ENCODE peak calls at places on chromosomes 6 and 20, in six cellular contexts. One of them, this sample, is unnamed.
A peak's percentile ranks its signal among the peaks of the same experiment; 100 is the strongest.

GRCh38 chr6:29552512-29553051 is 7.0 kb downstream of the UBD start:
- DNase-seq in A549: peak; percentile 31
- DNase-seq in osteoblast: peak; percentile 91
- DNase-seq in ascending aorta: no peak
- DNase-seq in brain microvascular endothelial cell: peak; percentile 78
- DNase-seq in lower lobe of right lung: no peak
- DNase-seq in this sample: peak; percentile 79

GRCh38 chr6:136288566-136289326 is 900 bp downstream of the BCLAF1 start:
- DNase-seq in ascending aorta: peak; percentile 84
- DNase-seq in A549: peak; percentile 75
- DNase-seq in lower lobe of right lung: peak; percentile 88
- DNase-seq in brain microvascular endothelial cell: peak; percentile 97
- DNase-seq in osteoblast: peak; percentile 94
- DNase-seq in this sample: peak; percentile 91

GRCh38 chr6:26556263-26557070 is 18.3 kb downstream of the HMGN4 start:
- DNase-seq in ascending aorta: no peak
- DNase-seq in brain microvascular endothelial cell: peak; percentile 95
- DNase-seq in A549: peak; percentile 92
- DNase-seq in osteoblast: peak; percentile 95
- DNase-seq in lower lobe of right lung: no peak
- DNase-seq in this sample: peak; percentile 96

GRCh38 chr20:51447097-51447764 is 95.3 kb downstream of the NFATC2 start:
- DNase-seq in lower lobe of right lung: no peak
- DNase-seq in osteoblast: peak; percentile 94
- DNase-seq in ascending aorta: peak; percentile 33
- DNase-seq in brain microvascular endothelial cell: peak; percentile 95
- DNase-seq in A549: peak; percentile 77
- DNase-seq in this sample: peak; percentile 93

GRCh38 chr6:149483302-149483701 is 1.5 kb downstream of the ZC3H12D start:
- DNase-seq in osteoblast: no peak
- DNase-seq in lower lobe of right lung: no peak
- DNase-seq in A549: no peak
- DNase-seq in ascending aorta: no peak
- DNase-seq in brain microvascular endothelial cell: no peak
- DNase-seq in this sample: no peak

GRCh38 chr6:159701413-159701999 is 8.5 kb upstream of the SOD2 start:
- DNase-seq in A549: peak; percentile 61
- DNase-seq in osteoblast: peak; percentile 94
- DNase-seq in lower lobe of right lung: no peak
- DNase-seq in brain microvascular endothelial cell: peak; percentile 37
- DNase-seq in ascending aorta: no peak
- DNase-seq in this sample: peak; percentile 82

GRCh38 chr20:23143986-23144695 is 58.0 kb upstream of the CD93 start:
- DNase-seq in A549: no peak
- DNase-seq in brain microvascular endothelial cell: no peak
- DNase-seq in osteoblast: no peak
- DNase-seq in ascending aorta: no peak
- DNase-seq in lower lobe of right lung: no peak
- DNase-seq in this sample: no peak

GRCh38 chr6:135358907-135359459 is 138.6 kb downstream of the AHI1 start:
- DNase-seq in osteoblast: no peak
- DNase-seq in brain microvascular endothelial cell: no peak
- DNase-seq in A549: no peak
- DNase-seq in lower lobe of right lung: no peak
- DNase-seq in ascending aorta: no peak
- DNase-seq in this sample: peak; percentile 46

GRCh38 chr6:53353624-53354023 is 4.9 kb upstream of the ELOVL5 start:
- DNase-seq in brain microvascular endothelial cell: no peak
- DNase-seq in ascending aorta: no peak
- DNase-seq in lower lobe of right lung: no peak
- DNase-seq in A549: no peak
- DNase-seq in osteoblast: no peak
- DNase-seq in this sample: no peak

GRCh38 chr20:33791959-33792597 is 19.1 kb upstream of the CHMP4B start:
- DNase-seq in brain microvascular endothelial cell: peak; percentile 60
- DNase-seq in ascending aorta: no peak
- DNase-seq in osteoblast: peak; percentile 89
- DNase-seq in A549: peak; percentile 40
- DNase-seq in lower lobe of right lung: peak; percentile 66
- DNase-seq in this sample: peak; percentile 71

GRCh38 chr20:57552471-57552870 is 8.4 kb upstream of the PCK1 start:
- DNase-seq in A549: no peak
- DNase-seq in ascending aorta: no peak
- DNase-seq in brain microvascular endothelial cell: no peak
- DNase-seq in osteoblast: no peak
- DNase-seq in lower lobe of right lung: no peak
- DNase-seq in this sample: no peak

GRCh38 chr6:91812596-91813274 is 1225.9 kb upstream of the MAP3K7 start:
- DNase-seq in ascending aorta: no peak
- DNase-seq in lower lobe of right lung: no peak
- DNase-seq in osteoblast: no peak
- DNase-seq in A549: no peak
- DNase-seq in brain microvascular endothelial cell: no peak
- DNase-seq in this sample: peak; percentile 19

GRCh38 chr20:32012159-32012682 is 2.0 kb downstream of the CCM2L start:
- DNase-seq in osteoblast: no peak
- DNase-seq in A549: no peak
- DNase-seq in ascending aorta: no peak
- DNase-seq in lower lobe of right lung: peak; percentile 9
- DNase-seq in brain microvascular endothelial cell: no peak
- DNase-seq in this sample: no peak

GRCh38 chr6:40907198-40907701 is 131.8 kb downstream of the UNC5CL start:
- DNase-seq in A549: peak; percentile 92
- DNase-seq in ascending aorta: no peak
- DNase-seq in brain microvascular endothelial cell: no peak
- DNase-seq in osteoblast: no peak
- DNase-seq in lower lobe of right lung: no peak
- DNase-seq in this sample: peak; percentile 66

GRCh38 chr6:108578595-108579038 is 17.9 kb downstream of the FOXO3 start:
- DNase-seq in lower lobe of right lung: no peak
- DNase-seq in osteoblast: peak; percentile 78
- DNase-seq in brain microvascular endothelial cell: peak; percentile 93
- DNase-seq in A549: no peak
- DNase-seq in ascending aorta: no peak
- DNase-seq in this sample: peak; percentile 74

GRCh38 chr6:127999032-127999431 is 98.2 kb upstream of the THEMIS start:
- DNase-seq in brain microvascular endothelial cell: no peak
- DNase-seq in A549: no peak
- DNase-seq in osteoblast: no peak
- DNase-seq in lower lobe of right lung: no peak
- DNase-seq in ascending aorta: no peak
- DNase-seq in this sample: no peak

GRCh38 chr6:45896783-45897441 is 118.7 kb downstream of the CLIC5 start:
- DNase-seq in ascending aorta: no peak
- DNase-seq in osteoblast: no peak
- DNase-seq in A549: no peak
- DNase-seq in lower lobe of right lung: peak; percentile 47
- DNase-seq in brain microvascular endothelial cell: no peak
- DNase-seq in this sample: peak; percentile 57

GRCh38 chr20:25282034-25282781 is 34.3 kb downstream of the PYGB start:
- DNase-seq in lower lobe of right lung: peak; percentile 34
- DNase-seq in A549: no peak
- DNase-seq in osteoblast: peak; percentile 82
- DNase-seq in brain microvascular endothelial cell: no peak
- DNase-seq in ascending aorta: no peak
- DNase-seq in this sample: no peak

GRCh38 chr6:142773324-142773723 is 171.7 kb downstream of the HIVEP2 start:
- DNase-seq in A549: no peak
- DNase-seq in lower lobe of right lung: no peak
- DNase-seq in ascending aorta: no peak
- DNase-seq in osteoblast: no peak
- DNase-seq in brain microvascular endothelial cell: no peak
- DNase-seq in this sample: no peak

GRCh38 chr20:51462566-51463276 is 79.8 kb downstream of the NFATC2 start:
- DNase-seq in osteoblast: peak; percentile 90
- DNase-seq in lower lobe of right lung: peak; percentile 56
- DNase-seq in A549: no peak
- DNase-seq in ascending aorta: no peak
- DNase-seq in brain microvascular endothelial cell: peak; percentile 62
- DNase-seq in this sample: peak; percentile 54

GRCh38 chr6:108193835-108194234 is 28.0 kb downstream of the NR2E1 start:
- DNase-seq in osteoblast: no peak
- DNase-seq in ascending aorta: no peak
- DNase-seq in lower lobe of right lung: no peak
- DNase-seq in brain microvascular endothelial cell: no peak
- DNase-seq in A549: no peak
- DNase-seq in this sample: no peak

GRCh38 chr20:1868856-1869255 is 26.4 kb upstream of the SIRPA start:
- DNase-seq in lower lobe of right lung: no peak
- DNase-seq in ascending aorta: no peak
- DNase-seq in brain microvascular endothelial cell: no peak
- DNase-seq in osteoblast: no peak
- DNase-seq in A549: no peak
- DNase-seq in this sample: no peak

GRCh38 chr6:126302191-126302590 is 37.7 kb upstream of the CENPW start:
- DNase-seq in ascending aorta: no peak
- DNase-seq in A549: no peak
- DNase-seq in osteoblast: no peak
- DNase-seq in lower lobe of right lung: no peak
- DNase-seq in brain microvascular endothelial cell: no peak
- DNase-seq in this sample: peak; percentile 43
- H3K4me3 ChIP-seq in ascending aorta: no peak overlapping the region
- H3K4me3 ChIP-seq in A549: no peak overlapping the region
- H3K4me3 ChIP-seq in osteoblast: no peak overlapping the region
- H3K4me3 ChIP-seq in lower lobe of right lung: no peak overlapping the region
- H3K4me3 ChIP-seq in brain microvascular endothelial cell: no peak overlapping the region
- H3K4me3 ChIP-seq in this sample: no peak overlapping the region

DNA sequence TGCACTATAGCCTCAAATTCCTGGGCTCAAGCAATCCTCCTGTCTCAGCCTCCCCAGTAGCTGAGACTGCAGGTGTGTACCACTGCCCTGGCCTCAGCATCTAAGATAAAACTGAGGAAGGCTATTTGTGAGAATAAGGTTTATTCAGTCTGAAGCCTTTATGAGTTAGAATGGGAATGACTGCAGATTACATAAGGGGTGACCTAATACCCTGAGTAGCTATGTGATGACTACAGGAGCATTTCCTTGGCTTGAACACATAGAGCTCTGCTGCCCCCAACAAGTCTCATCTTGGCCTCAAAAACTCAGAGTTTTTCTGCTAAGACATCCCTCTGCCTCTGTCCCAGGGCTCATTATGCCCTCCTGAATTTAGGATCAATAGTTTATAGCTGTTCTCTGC is 7.6 kb downstream of the GSS start:
- DNase-seq in osteoblast: peak; percentile 91
- DNase-seq in ascending aorta: no peak
- DNase-seq in lower lobe of right lung: no peak
- DNase-seq in brain microvascular endothelial cell: peak; percentile 36
- DNase-seq in A549: no peak
- DNase-seq in this sample: peak; percentile 90
- TF ChIP-seq CTCF in osteoblast: peak; percentile 43
- TF ChIP-seq CTCF in ascending aorta: peak; percentile 7
- TF ChIP-seq CTCF in lower lobe of right lung: no peak
- TF ChIP-seq CTCF in brain microvascular endothelial cell: no peak
- TF ChIP-seq CTCF in A549: no peak
- TF ChIP-seq CTCF in this sample: no peak

DNA sequence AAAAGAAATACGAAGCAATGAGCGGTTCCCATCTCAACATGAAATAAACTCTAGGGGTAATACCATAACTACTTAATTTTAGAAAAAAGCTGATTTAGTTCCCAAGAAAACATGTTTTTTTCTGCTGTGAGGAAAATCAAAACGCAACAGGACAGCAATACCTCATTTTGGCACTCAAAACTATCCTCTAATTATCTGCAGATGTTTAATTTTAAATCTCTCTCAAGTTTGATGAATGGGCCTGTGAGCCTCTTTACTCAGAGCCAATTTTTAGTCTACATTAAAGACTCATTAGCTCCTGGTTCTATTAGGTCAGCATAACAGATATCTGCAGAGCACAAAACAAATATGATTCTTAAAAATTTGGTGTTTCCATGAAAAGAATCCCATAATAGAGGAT is 28.1 kb downstream of the RNF24 start:
- DNase-seq in A549: no peak
- DNase-seq in osteoblast: no peak
- DNase-seq in ascending aorta: no peak
- DNase-seq in lower lobe of right lung: no peak
- DNase-seq in brain microvascular endothelial cell: no peak
- DNase-seq in this sample: peak; percentile 28
- H3K4me3 ChIP-seq in A549: no peak overlapping the region
- H3K4me3 ChIP-seq in osteoblast: no peak overlapping the region
- H3K4me3 ChIP-seq in ascending aorta: no peak overlapping the region
- H3K4me3 ChIP-seq in lower lobe of right lung: no peak overlapping the region
- H3K4me3 ChIP-seq in brain microvascular endothelial cell: no peak overlapping the region
- H3K4me3 ChIP-seq in this sample: no peak overlapping the region

GRCh38 chr6:62039602-62040001 is 246.4 kb downstream of the KHDRBS2 start:
- DNase-seq in brain microvascular endothelial cell: no peak
- DNase-seq in ascending aorta: no peak
- DNase-seq in lower lobe of right lung: no peak
- DNase-seq in A549: no peak
- DNase-seq in osteoblast: no peak
- DNase-seq in this sample: no peak

GRCh38 chr6:62035952-62036351 is 250.1 kb downstream of the KHDRBS2 start:
- DNase-seq in osteoblast: no peak
- DNase-seq in lower lobe of right lung: no peak
- DNase-seq in A549: no peak
- DNase-seq in brain microvascular endothelial cell: no peak
- DNase-seq in ascending aorta: no peak
- DNase-seq in this sample: no peak
- TF ChIP-seq CTCF in osteoblast: no peak
- TF ChIP-seq CTCF in lower lobe of right lung: no peak
- TF ChIP-seq CTCF in A549: no peak
- TF ChIP-seq CTCF in brain microvascular endothelial cell: no peak
- TF ChIP-seq CTCF in ascending aorta: no peak
- TF ChIP-seq CTCF in this sample: no peak

GRCh38 chr20:60046860-60047259 is 88.6 kb downstream of the CDH26 start:
- DNase-seq in lower lobe of right lung: no peak
- DNase-seq in brain microvascular endothelial cell: no peak
- DNase-seq in A549: no peak
- DNase-seq in osteoblast: no peak
- DNase-seq in ascending aorta: no peak
- DNase-seq in this sample: no peak

GRCh38 chr20:60049601-60050000 is 91.4 kb downstream of the CDH26 start:
- DNase-seq in A549: no peak
- DNase-seq in lower lobe of right lung: no peak
- DNase-seq in ascending aorta: no peak
- DNase-seq in osteoblast: no peak
- DNase-seq in brain microvascular endothelial cell: no peak
- DNase-seq in this sample: peak; percentile 30

GRCh38 chr20:60046011-60046413 is 87.8 kb downstream of the CDH26 start:
- DNase-seq in A549: no peak
- DNase-seq in brain microvascular endothelial cell: no peak
- DNase-seq in lower lobe of right lung: no peak
- DNase-seq in osteoblast: no peak
- DNase-seq in ascending aorta: no peak
- DNase-seq in this sample: peak; percentile 70

GRCh38 chr20:60048634-60049578 is 90.7 kb downstream of the CDH26 start:
- DNase-seq in lower lobe of right lung: no peak
- DNase-seq in A549: no peak
- DNase-seq in osteoblast: no peak
- DNase-seq in ascending aorta: no peak
- DNase-seq in brain microvascular endothelial cell: no peak
- DNase-seq in this sample: no peak

GRCh38 chr20:60046436-60046835 is 88.2 kb downstream of the CDH26 start:
- DNase-seq in A549: no peak
- DNase-seq in osteoblast: no peak
- DNase-seq in lower lobe of right lung: no peak
- DNase-seq in brain microvascular endothelial cell: no peak
- DNase-seq in ascending aorta: no peak
- DNase-seq in this sample: no peak
- H3K4me3 ChIP-seq in A549: no peak overlapping the region
- H3K4me3 ChIP-seq in osteoblast: no peak overlapping the region
- H3K4me3 ChIP-seq in lower lobe of right lung: no peak overlapping the region
- H3K4me3 ChIP-seq in brain microvascular endothelial cell: no peak overlapping the region
- H3K4me3 ChIP-seq in ascending aorta: no peak overlapping the region
- H3K4me3 ChIP-seq in this sample: no peak overlapping the region

This sample was measured in foreskin fibroblast.